ENCODE peak calls at places on chromosomes 6 and 20, in four cellular contexts. R is T-cell, X is dorsolateral prefrontal cortex, S is ecto neural progenitor cell. O is an unnamed sample.

GRCh38 chr6:124573953-124574352 is 388.3 kb upstream of the RNF217 start:
- DNase-seq in R (no peak), X (no peak), S (no peak), O (no peak)

GRCh38 chr6:4664117-4664626 is 112.0 kb upstream of the CDYL start:
- DNase-seq in R (no peak), X (no peak), S (peak; percentile 16), O (no peak)

GRCh38 chr6:157710604-157711003 is 112.4 kb upstream of the SNX9 start:
- DNase-seq in R (no peak), X (no peak), S (no peak), O (no peak)

GRCh38 chr6:343226-343935 is 48.2 kb upstream of the IRF4 start:
- DNase-seq in R (no peak), X (no peak), S (no peak), O (no peak)

GRCh38 chr20:5843054-5843731 is 93.0 kb downstream of the SHLD1 start:
- DNase-seq in R (no peak), X (no peak), S (no peak), O (no peak)

GRCh38 chr20:50680106-50680960 is 11.0 kb downstream of the RIPOR3 start:
- DNase-seq in R (no peak), X (no peak), S (no peak), O (no peak)

GRCh38 chr6:87637106-87637505 is 47.2 kb downstream of the ORC3 start:
- DNase-seq in R (no peak), X (no peak), S (no peak), O (no peak)

GRCh38 chr6:84641076-84641475 is 123.3 kb downstream of the TBX18 start:
- DNase-seq in R (no peak), X (no peak), S (no peak), O (no peak)

GRCh38 chr20:22499475-22500174 is 84.7 kb downstream of the FOXA2 start:
- DNase-seq in R (no peak), X (no peak), S (no peak), O (no peak)

GRCh38 chr6:129370268-129370916 is 339.6 kb downstream of the ARHGAP18 start:
- DNase-seq in R (peak; percentile 35), X (no peak), S (no peak), O (peak; percentile 1)

GRCh38 chr20:59320426-59320825 is 20.0 kb downstream of the EDN3 start:
- DNase-seq in R (no peak), X (no peak), S (no peak), O (no peak)

GRCh38 chr6:44300424-44300823 is 12.7 kb downstream of the AARS2 start:
- DNase-seq in R (no peak), X (peak; percentile 12), S (no peak), O (no peak)

GRCh38 chr20:62770111-62770910 is 26.0 kb upstream of the MRGBP start:
- DNase-seq in R (no peak), X (no peak), S (no peak), O (no peak)

GRCh38 chr6:45438849-45439406 is 61.2 kb upstream of the SUPT3H start:
- DNase-seq in R (no peak), X (no peak), S (no peak), O (no peak)

GRCh38 chr20:32443386-32443974 is 85.3 kb downstream of the ASXL1 start:
- DNase-seq in R (no peak), X (peak; percentile 10), S (no peak), O (no peak)

GRCh38 chr20:17655286-17655651 is 26.8 kb downstream of the RRBP1 start:
- DNase-seq in R (no peak), X (peak; percentile 26), S (no peak), O (no peak)

GRCh38 chr6:123965894-123966293 is 162.2 kb downstream of the NKAIN2 start:
- DNase-seq in R (no peak), X (no peak), S (peak; percentile 64), O (peak; percentile 5)